ENCODE peak calls at places on chromosomes 3 and 15, in six cellular contexts. One of them, this sample, is unnamed.

GRCh38 chr3:111338059-111338698 is 203.8 kb upstream of the CD96 start:
- DNase-seq in A549: peak
- DNase-seq in GM12878: no peak
- DNase-seq in K562: no peak
- DNase-seq in HepG2: peak
- DNase-seq in H1: peak
- DNase-seq in this sample: peak

GRCh38 chr3:156035158-156035557 is 85.2 kb upstream of the KCNAB1 start:
- DNase-seq in A549: no peak
- DNase-seq in GM12878: no peak
- DNase-seq in K562: no peak
- DNase-seq in HepG2: no peak
- DNase-seq in H1: no peak
- DNase-seq in this sample: no peak

GRCh38 chr3:122392868-122393844 is 9.2 kb downstream of the FAM162A start:
- DNase-seq in A549: peak
- DNase-seq in GM12878: no peak
- DNase-seq in K562: peak
- DNase-seq in HepG2: peak
- DNase-seq in H1: no peak
- DNase-seq in this sample: peak

GRCh38 chr15:40943764-40944365 is 9.4 kb upstream of the CHAC1 start:
- DNase-seq in A549: no peak
- DNase-seq in GM12878: no peak
- DNase-seq in K562: no peak
- DNase-seq in HepG2: no peak
- DNase-seq in H1: no peak
- DNase-seq in this sample: no peak

GRCh38 chr3:98979296-98979695 is 77.8 kb upstream of the DCBLD2 start:
- DNase-seq in A549: no peak
- DNase-seq in GM12878: no peak
- DNase-seq in K562: no peak
- DNase-seq in HepG2: no peak
- DNase-seq in H1: no peak
- DNase-seq in this sample: no peak

GRCh38 chr15:38768970-38769369 is 204.4 kb upstream of the RASGRP1 start:
- DNase-seq in A549: no peak
- DNase-seq in GM12878: no peak
- DNase-seq in K562: no peak
- DNase-seq in HepG2: no peak
- DNase-seq in H1: peak
- DNase-seq in this sample: no peak

GRCh38 chr3:53730565-53730964 is 115.7 kb downstream of the CHDH start:
- DNase-seq in A549: no peak
- DNase-seq in GM12878: no peak
- DNase-seq in K562: no peak
- DNase-seq in HepG2: no peak
- DNase-seq in H1: no peak
- DNase-seq in this sample: peak

GRCh38 chr3:63351159-63352007 is 73.3 kb downstream of the SYNPR start:
- DNase-seq in A549: peak
- DNase-seq in GM12878: peak
- DNase-seq in K562: peak
- DNase-seq in HepG2: peak
- DNase-seq in H1: no peak
- DNase-seq in this sample: peak

GRCh38 chr15:38886315-38887163 is 321.9 kb upstream of the RASGRP1 start:
- DNase-seq in A549: peak
- DNase-seq in GM12878: no peak
- DNase-seq in K562: no peak
- DNase-seq in HepG2: no peak
- DNase-seq in H1: no peak
- DNase-seq in this sample: no peak

GRCh38 chr3:123333401-123333800 is 115.5 kb downstream of the ADCY5 start:
- DNase-seq in A549: no peak
- DNase-seq in GM12878: no peak
- DNase-seq in K562: no peak
- DNase-seq in HepG2: no peak
- DNase-seq in H1: no peak
- DNase-seq in this sample: no peak

GRCh38 chr15:57375827-57376694 is at the start of gene CGNL1:
- DNase-seq in A549: peak
- DNase-seq in GM12878: no peak
- DNase-seq in K562: peak
- DNase-seq in HepG2: peak
- DNase-seq in H1: peak
- DNase-seq in this sample: peak

GRCh38 chr15:76991048-76991447 is 3.9 kb upstream of the PSTPIP1 start:
- DNase-seq in A549: no peak
- DNase-seq in GM12878: no peak
- DNase-seq in K562: no peak
- DNase-seq in HepG2: no peak
- DNase-seq in H1: no peak
- DNase-seq in this sample: no peak

GRCh38 chr3:39005295-39005694 is 46.4 kb downstream of the SCN11A start:
- DNase-seq in A549: no peak
- DNase-seq in GM12878: no peak
- DNase-seq in K562: no peak
- DNase-seq in HepG2: no peak
- DNase-seq in H1: no peak
- DNase-seq in this sample: no peak

GRCh38 chr3:128663151-128663550 is 12.5 kb upstream of the RPN1 start:
- DNase-seq in A549: no peak
- DNase-seq in GM12878: no peak
- DNase-seq in K562: no peak
- DNase-seq in HepG2: no peak
- DNase-seq in H1: no peak
- DNase-seq in this sample: no peak

GRCh38 chr3:27591811-27592210 is 107.6 kb upstream of the SLC4A7 start:
- DNase-seq in A549: no peak
- DNase-seq in GM12878: no peak
- DNase-seq in K562: no peak
- DNase-seq in HepG2: no peak
- DNase-seq in H1: no peak
- DNase-seq in this sample: no peak

GRCh38 chr15:100905855-100906254 is 13.3 kb upstream of the LRRK1 start:
- DNase-seq in A549: no peak
- DNase-seq in GM12878: no peak
- DNase-seq in K562: no peak
- DNase-seq in HepG2: no peak
- DNase-seq in H1: no peak
- DNase-seq in this sample: no peak

GRCh38 chr3:175186511-175186910 is 327.4 kb downstream of the NAALADL2 start:
- DNase-seq in A549: no peak
- DNase-seq in GM12878: no peak
- DNase-seq in K562: no peak
- DNase-seq in HepG2: no peak
- DNase-seq in H1: no peak
- DNase-seq in this sample: no peak

GRCh38 chr3:48765376-48765775 is 48.4 kb upstream of the IP6K2 start:
- DNase-seq in A549: peak
- DNase-seq in GM12878: no peak
- DNase-seq in K562: no peak
- DNase-seq in HepG2: peak
- DNase-seq in H1: no peak
- DNase-seq in this sample: peak

GRCh38 chr3:27279153-27279552 is 90.0 kb downstream of the NEK10 start:
- DNase-seq in A549: no peak
- DNase-seq in GM12878: no peak
- DNase-seq in K562: no peak
- DNase-seq in HepG2: no peak
- DNase-seq in H1: no peak
- DNase-seq in this sample: peak

GRCh38 chr3:189937302-189938255 is 183.1 kb downstream of the P3H2 start:
- DNase-seq in A549: peak
- DNase-seq in GM12878: no peak
- DNase-seq in K562: no peak
- DNase-seq in HepG2: no peak
- DNase-seq in H1: no peak
- DNase-seq in this sample: no peak

GRCh38 chr3:9019244-9019961 is 56.1 kb upstream of the RAD18 start:
- DNase-seq in A549: no peak
- DNase-seq in GM12878: no peak
- DNase-seq in K562: no peak
- DNase-seq in HepG2: no peak
- DNase-seq in H1: no peak
- DNase-seq in this sample: no peak

GRCh38 chr3:97817965-97818364 is 3.8 kb upstream of the CRYBG3 start:
- DNase-seq in A549: no peak
- DNase-seq in GM12878: no peak
- DNase-seq in K562: no peak
- DNase-seq in HepG2: no peak
- DNase-seq in H1: no peak
- DNase-seq in this sample: peak

GRCh38 chr15:45635191-45635638 is 386 bp downstream of the SQOR start:
- DNase-seq in A549: peak
- DNase-seq in GM12878: no peak
- DNase-seq in K562: no peak
- DNase-seq in HepG2: peak
- DNase-seq in H1: no peak
- DNase-seq in this sample: peak

GRCh38 chr3:196942915-196943277 is 568 bp upstream of the NCBP2 start:
- DNase-seq in A549: no peak
- DNase-seq in GM12878: no peak
- DNase-seq in K562: peak
- DNase-seq in HepG2: no peak
- DNase-seq in H1: no peak
- DNase-seq in this sample: peak

GRCh38 chr3:15287565-15288330 is 44.6 kb downstream of the SH3BP5 start:
- DNase-seq in A549: no peak
- DNase-seq in GM12878: no peak
- DNase-seq in K562: no peak
- DNase-seq in HepG2: no peak
- DNase-seq in H1: no peak
- DNase-seq in this sample: no peak

GRCh38 chr3:172600644-172601065 is 77.4 kb upstream of the TNFSF10 start:
- DNase-seq in A549: no peak
- DNase-seq in GM12878: no peak
- DNase-seq in K562: no peak
- DNase-seq in HepG2: no peak
- DNase-seq in H1: no peak
- DNase-seq in this sample: no peak

GRCh38 chr3:136473716-136474326 is 223.7 kb downstream of the PCCB start:
- DNase-seq in A549: no peak
- DNase-seq in GM12878: no peak
- DNase-seq in K562: no peak
- DNase-seq in HepG2: no peak
- DNase-seq in H1: no peak
- DNase-seq in this sample: no peak

GRCh38 chr3:194711913-194712312 is 26.2 kb downstream of the FAM43A start:
- DNase-seq in A549: no peak
- DNase-seq in GM12878: no peak
- DNase-seq in K562: no peak
- DNase-seq in HepG2: peak
- DNase-seq in H1: no peak
- DNase-seq in this sample: no peak

GRCh38 chr3:13483286-13483685 is 3.2 kb downstream of the HDAC11 start:
- DNase-seq in A549: no peak
- DNase-seq in GM12878: no peak
- DNase-seq in K562: no peak
- DNase-seq in HepG2: no peak
- DNase-seq in H1: no peak
- DNase-seq in this sample: no peak

GRCh38 chr3:13480340-13481318 is 523 bp downstream of the HDAC11 start:
- DNase-seq in A549: peak
- DNase-seq in GM12878: no peak
- DNase-seq in K562: no peak
- DNase-seq in HepG2: no peak
- DNase-seq in H1: no peak
- DNase-seq in this sample: no peak

GRCh38 chr3:13479582-13480339 is at the start of gene HDAC11:
- DNase-seq in A549: peak
- DNase-seq in GM12878: peak
- DNase-seq in K562: peak
- DNase-seq in HepG2: peak
- DNase-seq in H1: peak
- DNase-seq in this sample: peak

GRCh38 chr3:13483988-13484695 is 4.0 kb downstream of the HDAC11 start:
- DNase-seq in A549: no peak
- DNase-seq in GM12878: no peak
- DNase-seq in K562: no peak
- DNase-seq in HepG2: no peak
- DNase-seq in H1: no peak
- DNase-seq in this sample: no peak

GRCh38 chr3:13482106-13482690 is 2.1 kb downstream of the HDAC11 start:
- DNase-seq in A549: no peak
- DNase-seq in GM12878: no peak
- DNase-seq in K562: no peak
- DNase-seq in HepG2: no peak
- DNase-seq in H1: no peak
- DNase-seq in this sample: no peak
- TF ChIP-seq CHD2 in A549: no peak
- TF ChIP-seq CHD2 in GM12878: no peak
- TF ChIP-seq CHD2 in K562: no peak
- TF ChIP-seq CHD2 in HepG2: no peak
- TF ChIP-seq CHD2 in H1: no peak
- TF ChIP-seq CHD2 in this sample: no peak

GRCh38 chr3:68819361-68819760 is 113.0 kb downstream of the TAFA4 start:
- DNase-seq in A549: no peak
- DNase-seq in GM12878: no peak
- DNase-seq in K562: no peak
- DNase-seq in HepG2: no peak
- DNase-seq in H1: no peak
- DNase-seq in this sample: no peak

DNA sequence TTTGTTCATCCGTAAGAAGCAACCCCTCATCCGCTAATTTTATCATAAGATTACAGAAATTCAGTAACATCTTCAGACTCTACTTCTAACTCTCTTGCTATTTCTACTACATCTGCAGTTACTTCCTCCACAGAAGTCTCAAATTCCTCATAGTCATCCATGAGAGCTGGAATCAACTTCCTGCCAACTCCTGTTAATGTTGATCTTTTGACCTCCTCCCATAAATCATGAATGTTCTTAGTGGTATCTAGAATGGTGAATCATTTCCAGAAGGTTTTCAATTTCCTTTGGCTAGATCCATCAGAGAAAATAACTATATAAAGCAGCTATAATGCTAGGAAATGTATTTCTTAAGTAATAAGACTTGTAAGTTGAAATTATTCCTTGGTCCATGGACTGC is 115.1 kb downstream of the TAFA4 start:
- DNase-seq in A549: no peak
- DNase-seq in GM12878: no peak
- DNase-seq in K562: no peak
- DNase-seq in HepG2: no peak
- DNase-seq in H1: no peak
- DNase-seq in this sample: no peak
- TF ChIP-seq CHD2 in A549: no peak
- TF ChIP-seq CHD2 in GM12878: no peak
- TF ChIP-seq CHD2 in K562: no peak
- TF ChIP-seq CHD2 in HepG2: no peak
- TF ChIP-seq CHD2 in H1: no peak
- TF ChIP-seq CHD2 in this sample: no peak

GRCh38 chr15:53835309-53835708 is 75.8 kb upstream of the WDR72 start:
- DNase-seq in A549: no peak
- DNase-seq in GM12878: no peak
- DNase-seq in K562: no peak
- DNase-seq in HepG2: no peak
- DNase-seq in H1: no peak
- DNase-seq in this sample: no peak
- TF ChIP-seq CHD2 in A549: no peak
- TF ChIP-seq CHD2 in GM12878: no peak
- TF ChIP-seq CHD2 in K562: no peak
- TF ChIP-seq CHD2 in HepG2: no peak
- TF ChIP-seq CHD2 in H1: no peak
- TF ChIP-seq CHD2 in this sample: no peak

GRCh38 chr15:71651750-71652186 is 158.6 kb upstream of the NR2E3 start:
- DNase-seq in A549: peak
- DNase-seq in GM12878: peak
- DNase-seq in K562: no peak
- DNase-seq in HepG2: peak
- DNase-seq in H1: peak
- DNase-seq in this sample: no peak
- TF ChIP-seq CHD2 in A549: no peak
- TF ChIP-seq CHD2 in GM12878: no peak
- TF ChIP-seq CHD2 in K562: no peak
- TF ChIP-seq CHD2 in HepG2: no peak
- TF ChIP-seq CHD2 in H1: no peak
- TF ChIP-seq CHD2 in this sample: no peak

This sample was measured in SK-N-SH.